ENCODE peak calls at places on chromosomes 11 and 22, in four cellular contexts. T, R, Y and W are unnamed samples.

GRCh38 chr22:32848226-32848625 is 46.7 kb downstream of the TIMP3 start:
- DNase-seq in T (no peak), Y (no peak), R (no peak), W (no peak)

GRCh38 chr22:44325718-44326548 is 13.2 kb upstream of the SHISAL1 start:
- DNase-seq in R (no peak), Y (no peak), T (no peak), W (no peak)

GRCh38 chr22:50687829-50688228 is 15.2 kb downstream of the SHANK3 start:
- DNase-seq in R (peak; percentile 48), T (no peak), Y (peak; percentile 26), W (no peak)

GRCh38 chr11:2275334-2276279 is 5.2 kb upstream of the ASCL2 start:
- DNase-seq in Y (peak; percentile 33), T (no peak), R (peak; percentile 55), W (no peak)

GRCh38 chr11:57230797-57231538 is 6.1 kb downstream of the APLNR start:
- DNase-seq in R (no peak), T (no peak), Y (no peak), W (no peak)

GRCh38 chr11:105177658-105178057 is 38.1 kb upstream of the CARD18 start:
- DNase-seq in Y (no peak), T (no peak), R (no peak), W (no peak)

GRCh38 chr11:77542296-77542695 is 47.5 kb upstream of the AQP11 start:
- DNase-seq in T (no peak), Y (no peak), R (no peak), W (no peak)

GRCh38 chr11:9057032-9057431 is 34.4 kb downstream of the SCUBE2 start:
- DNase-seq in Y (no peak), R (no peak), T (no peak), W (no peak)

GRCh38 chr22:38756631-38757463 is 1.0 kb upstream of the SUN2 start:
- DNase-seq in T (peak; percentile 21), Y (no peak), R (no peak), W (no peak)

DNA sequence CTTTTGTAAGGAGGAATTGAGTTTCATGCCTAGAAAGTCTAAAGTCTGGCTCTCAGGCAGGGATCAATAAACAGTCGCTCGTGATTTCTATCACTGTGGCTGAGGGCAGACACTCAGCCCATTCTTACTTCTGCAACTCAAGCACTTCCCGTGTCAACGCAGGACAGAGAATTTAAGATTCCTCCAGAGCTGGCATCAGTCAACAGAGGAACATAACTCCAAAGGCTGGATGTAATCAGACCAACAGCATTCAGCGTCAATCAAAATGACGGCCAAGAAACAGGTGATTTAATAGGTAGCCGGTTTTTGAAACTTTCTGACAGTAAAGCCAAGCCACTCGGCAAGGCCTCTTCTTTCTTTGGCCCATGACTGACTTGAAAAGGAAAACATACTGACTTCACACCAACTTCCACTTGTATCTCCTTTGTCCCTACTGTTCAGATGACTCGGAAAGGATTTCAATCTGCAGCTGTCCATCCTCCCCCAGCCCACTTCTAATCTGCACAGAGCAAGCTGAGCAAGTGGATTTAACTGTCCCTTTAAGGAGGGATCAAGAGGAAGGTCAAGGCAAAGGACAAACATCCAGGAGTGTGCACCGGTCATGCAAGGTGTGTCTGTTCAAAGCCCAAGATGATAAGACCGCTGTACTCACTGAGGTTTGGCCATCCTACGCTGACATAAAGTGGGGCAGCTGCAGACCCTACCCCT is 9.5 kb downstream of the VPS37C start:
- DNase-seq in Y (no peak), R (peak; percentile 12), T (no peak), W (no peak)
- H3K27ac ChIP-seq in Y (no peak overlapping the region), R (peak overlapping the region; percentile 71), T (peak overlapping the region; percentile 74), W (no peak overlapping the region)

GRCh38 chr11:72583177-72583553 is 91.1 kb downstream of the PDE2A start:
- DNase-seq in Y (no peak), R (peak; percentile 38), T (no peak), W (no peak)

GRCh38 chr11:72583616-72584292 is 90.5 kb downstream of the PDE2A start:
- DNase-seq in T (no peak), Y (no peak), R (peak; percentile 63), W (no peak)

GRCh38 chr11:72585762-72586590 is 88.2 kb downstream of the PDE2A start:
- DNase-seq in Y (peak; percentile 82), R (peak; percentile 85), T (peak; percentile 72), W (peak; percentile 84)

GRCh38 chr11:72584933-72585597 is 89.2 kb downstream of the PDE2A start:
- DNase-seq in Y (no peak), T (no peak), R (peak; percentile 57), W (no peak)

DNA sequence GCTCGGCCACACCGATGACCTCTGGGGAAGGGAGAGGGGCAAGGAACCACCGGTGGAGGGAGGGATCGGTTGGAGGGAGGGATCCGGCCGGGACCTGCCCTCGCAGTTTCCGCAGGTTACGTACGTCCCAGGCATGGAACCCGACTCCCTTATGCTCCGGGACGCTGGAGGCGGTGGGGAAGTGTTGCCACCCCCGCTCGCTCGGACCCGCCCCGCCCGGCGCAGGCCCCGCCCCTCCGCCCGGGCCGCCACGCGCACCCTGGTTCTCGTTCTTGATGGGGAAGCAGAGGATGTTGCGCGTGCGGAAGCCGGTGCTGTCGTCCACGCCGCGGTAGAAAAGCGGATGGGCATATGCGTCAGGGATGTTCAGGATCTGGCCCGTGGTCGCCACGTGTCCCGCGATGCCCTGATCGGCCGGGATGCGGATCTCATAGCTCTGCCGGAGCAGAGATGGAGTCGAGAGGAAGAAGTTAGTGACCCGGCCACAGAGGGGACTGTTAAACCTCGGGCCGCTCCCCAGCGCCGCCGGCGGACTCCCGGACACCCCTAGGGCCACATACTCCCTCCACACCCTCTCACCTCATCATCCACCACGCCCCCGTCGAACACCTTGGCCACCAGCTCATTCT is 89.8 kb downstream of the PDE2A start:
- DNase-seq in R (peak; percentile 83), T (peak; percentile 60), Y (peak; percentile 83), W (peak; percentile 49)
- H3K27me3 ChIP-seq in R (no peaks in the 10 kb centered on the region), T (peaks cover 39% of the 10 kb centered on the region), Y (peaks cover 62% of the 10 kb centered on the region), W (no peaks in the 10 kb centered on the region)

GRCh38 chr11:103680861-103681260 is 355.6 kb upstream of the DDI1 start:
- DNase-seq in T (no peak), R (no peak), Y (no peak), W (no peak)

GRCh38 chr11:103683581-103683980 is 352.9 kb upstream of the DDI1 start:
- DNase-seq in R (no peak), Y (no peak), T (no peak), W (no peak)

GRCh38 chr11:103681855-103682254 is 354.6 kb upstream of the DDI1 start:
- DNase-seq in Y (no peak), R (no peak), T (no peak), W (no peak)

DNA sequence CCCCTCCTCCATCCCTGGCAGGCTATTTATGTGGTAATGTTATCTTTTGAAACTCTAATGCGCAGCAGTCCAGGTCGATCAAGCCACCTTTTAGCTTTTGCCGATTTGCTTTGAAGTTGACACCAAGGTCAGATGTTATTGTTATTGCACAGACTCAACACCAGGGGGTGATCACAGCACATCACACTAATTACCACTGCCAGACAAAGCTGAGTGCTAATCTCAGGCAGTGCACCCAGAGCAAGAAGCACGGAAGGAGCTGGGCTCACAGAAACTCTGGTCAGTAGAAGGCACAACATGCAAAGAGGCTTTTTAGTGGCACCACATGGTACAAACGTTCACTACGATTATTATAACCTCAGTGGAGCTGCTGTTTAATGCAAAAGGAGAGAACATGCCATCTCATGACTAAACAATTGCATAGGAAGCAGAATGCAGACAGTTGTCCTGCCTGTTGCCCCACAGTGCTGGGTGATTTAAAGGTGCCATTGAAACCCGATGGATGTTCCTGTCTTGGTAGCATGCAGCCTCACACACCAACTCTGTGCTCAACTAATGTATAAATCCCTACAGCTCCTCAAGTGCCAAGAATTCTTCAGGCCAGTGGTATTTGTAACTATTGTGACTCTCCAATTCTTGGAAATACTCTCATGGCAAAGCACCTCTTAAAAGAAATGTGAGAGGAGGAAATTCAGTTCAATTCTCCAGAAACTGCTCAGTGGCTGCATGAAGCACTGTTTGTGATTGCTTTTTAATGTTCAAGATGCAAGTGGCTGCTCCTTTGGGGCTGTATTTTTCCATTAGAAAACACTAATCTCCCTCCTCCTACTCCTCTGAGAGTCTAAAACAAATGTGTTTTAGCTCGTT is 353.9 kb upstream of the DDI1 start:
- DNase-seq in T (peak; percentile 49), R (peak; percentile 82), Y (peak; percentile 73), W (peak; percentile 29)
- TF ChIP-seq EP300 in T (no peak), R (no peak), Y (no peak), W (no peak)

DNA sequence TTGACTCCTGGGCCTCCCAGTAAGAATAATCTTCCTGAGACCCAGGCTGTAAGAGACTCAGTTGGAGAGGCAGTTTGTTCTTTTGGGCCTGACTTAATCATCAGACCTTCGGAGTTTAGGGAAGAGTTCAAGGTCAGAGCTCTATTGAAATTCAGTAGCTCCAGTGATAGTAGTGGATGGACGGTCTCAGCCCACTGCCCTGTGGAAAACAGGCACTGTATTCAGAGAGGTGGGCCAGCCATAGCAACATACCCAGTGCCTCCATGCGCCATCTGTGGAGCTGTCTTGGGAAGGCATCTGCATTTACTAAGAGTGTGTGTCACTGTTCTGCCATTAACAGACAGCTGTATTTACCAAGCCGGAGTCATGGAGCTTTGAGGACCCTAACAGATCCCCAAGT is 2.9 kb downstream of the SMARCB1 start:
- DNase-seq in Y (no peak), R (no peak), T (no peak), W (no peak)
- H3K27ac ChIP-seq in Y (no peak overlapping the region), R (no peak overlapping the region), T (no peak overlapping the region), W (no peak overlapping the region)

GRCh38 chr11:120882237-120882636 is 141.7 kb upstream of the TBCEL start:
- DNase-seq in T (no peak), R (no peak), Y (no peak), W (no peak)

GRCh38 chr11:120881591-120881990 is 142.3 kb upstream of the TBCEL start:
- DNase-seq in T (no peak), R (no peak), Y (no peak), W (no peak)

GRCh38 chr11:120880791-120881190 is 143.1 kb upstream of the TBCEL start:
- DNase-seq in T (no peak), Y (no peak), R (no peak), W (no peak)

GRCh38 chr11:120883404-120884135 is 140.3 kb upstream of the TBCEL start:
- DNase-seq in T (no peak), R (no peak), Y (no peak), W (peak; percentile 30)

GRCh38 chr11:120884290-120885020 is 139.4 kb upstream of the TBCEL start:
- DNase-seq in R (no peak), T (no peak), Y (no peak), W (no peak)
- H3K27me3 ChIP-seq in R (no peaks in the 10 kb centered on the region), T (peaks cover 3% of the 10 kb centered on the region), Y (no peaks in the 10 kb centered on the region), W (peaks cover 3% of the 10 kb centered on the region)

GRCh38 chr11:117219995-117220394 is 11.9 kb downstream of the PCSK7 start:
- DNase-seq in T (no peak), R (peak; percentile 35), Y (no peak), W (no peak)
- TF ChIP-seq EP300 in T (no peak), R (no peak), Y (no peak), W (no peak)